ENCODE peak calls at places on chromosomes 13 and 19, in four cellular contexts. X is lower leg skin, U is T-cell, C is mucosa of descending colon. D is an unnamed sample.

GRCh38 chr19:5150902-5151741 is 182.2 kb downstream of the KDM4B start:
- DNase-seq in X (peak), U (no peak), C (peak), D (no peak)

GRCh38 chr19:12126707-12127106 is 13.4 kb downstream of the ZNF20 start:
- DNase-seq in X (no peak), C (no peak), U (no peak), D (no peak)

GRCh38 chr13:42992585-42993122 is 613 bp upstream of the EPSTI1 start:
- DNase-seq in X (no peak), U (peak), C (no peak), D (no peak)

GRCh38 chr13:69935043-69935442 is 172.6 kb upstream of the ATXN8OS start:
- DNase-seq in X (no peak), U (no peak), C (no peak), D (no peak)

GRCh38 chr19:16714702-16715294 is 4.8 kb upstream of the NWD1 start:
- DNase-seq in X (no peak), U (peak), C (peak), D (peak)

GRCh38 chr13:92407858-92408257 is 818.7 kb upstream of the GPC6 start:
- DNase-seq in C (no peak), X (no peak), U (no peak), D (peak)

GRCh38 chr13:105918842-105919741 is 616.4 kb downstream of the EFNB2 start:
- DNase-seq in X (no peak), C (peak), U (no peak), D (no peak)

GRCh38 chr19:48965806-48966540 is 864 bp downstream of the FTL start:
- DNase-seq in U (peak), C (peak), X (peak), D (peak)

GRCh38 chr19:2962018-2962670 is 15.2 kb upstream of the TLE6 start:
- DNase-seq in X (no peak), U (peak), C (no peak), D (no peak)

GRCh38 chr13:110953416-110953815 is 38.5 kb upstream of the ANKRD10 start:
- DNase-seq in C (no peak), X (no peak), U (no peak), D (no peak)

GRCh38 chr13:36818483-36819063 is 449 bp upstream of the RFXAP start:
- DNase-seq in U (no peak), C (no peak), X (no peak), D (no peak)

GRCh38 chr13:95245072-95245471 is 56.2 kb downstream of the ABCC4 start:
- DNase-seq in X (peak), C (no peak), U (no peak), D (no peak)

GRCh38 chr13:91567485-91568207 is 169.2 kb downstream of the GPC5 start:
- DNase-seq in C (no peak), X (no peak), U (no peak), D (no peak)

GRCh38 chr13:41271456-41272285 is 8.3 kb upstream of the MTRF1 start:
- DNase-seq in U (peak), C (no peak), X (no peak), D (no peak)

GRCh38 chr19:30666301-30666803 is 294.2 kb downstream of the ZNF536 start:
- DNase-seq in U (peak), C (no peak), X (peak), D (no peak)

GRCh38 chr13:109569938-109570711 is 216.3 kb downstream of the IRS2 start:
- DNase-seq in X (no peak), C (no peak), U (peak), D (no peak)

GRCh38 chr19:50736338-50736737 is 13.2 kb downstream of the CLEC11A start:
- DNase-seq in U (no peak), X (no peak), C (no peak), D (no peak)

GRCh38 chr13:49587311-49587847 is 2.0 kb upstream of the RCBTB1 start:
- DNase-seq in U (no peak), X (no peak), C (no peak), D (no peak)

GRCh38 chr13:69856331-69856730 is 251.3 kb upstream of the ATXN8OS start:
- DNase-seq in C (no peak), X (no peak), U (no peak), D (no peak)

GRCh38 chr19:16373539-16373938 is 48.9 kb downstream of the KLF2 start:
- DNase-seq in X (no peak), C (no peak), U (no peak), D (peak)

GRCh38 chr13:110635405-110636002 is 20.2 kb downstream of the NAXD start:
- DNase-seq in X (no peak), U (no peak), C (no peak), D (no peak)

GRCh38 chr13:108214511-108215383 is 589 bp downstream of the LIG4 start:
- DNase-seq in U (no peak), C (no peak), X (no peak), D (peak)

GRCh38 chr19:2646866-2647535 is 55.5 kb downstream of the GNG7 start:
- DNase-seq in X (no peak), C (no peak), U (no peak), D (peak)

GRCh38 chr13:48975926-48976676 is 389 bp downstream of the FNDC3A start:
- DNase-seq in U (peak), X (peak), C (peak), D (peak)

GRCh38 chr13:22091222-22091970 is 420.5 kb downstream of the FGF9 start:
- DNase-seq in U (no peak), X (no peak), C (no peak), D (no peak)